ENCODE peak calls at places on chromosomes 13 and 19, in six cellular contexts. Q, X, Z, C, L and G are unnamed samples.

GRCh38 chr19:6572217-6572616 is 18.7 kb downstream of the CD70 start:
- DNase-seq in C (peak; percentile 11), X (no peak), Q (no peak), L (no peak), Z (no peak), G (no peak)

GRCh38 chr19:46674416-46675178 is 13.6 kb upstream of the DACT3 start:
- DNase-seq in L (no peak), X (no peak), Q (no peak), C (no peak), Z (no peak), G (no peak)

GRCh38 chr19:4065430-4066175 is 1.1 kb downstream of the ZBTB7A start:
- DNase-seq in C (peak; percentile 95), X (peak; percentile 94), Z (peak; percentile 98), L (peak; percentile 99), Q (peak; percentile 98), G (peak; percentile 99)

GRCh38 chr19:58477871-58478270 is 1.7 kb downstream of the ZNF446 start:
- DNase-seq in Z (no peak), L (no peak), X (no peak), Q (no peak), C (no peak), G (no peak)

GRCh38 chr19:46373573-46374359 is 26.9 kb downstream of the PPP5C start:
- DNase-seq in L (peak; percentile 48), C (peak; percentile 80), Z (peak; percentile 96), X (peak; percentile 95), Q (peak; percentile 58), G (peak; percentile 66)

GRCh38 chr19:13055213-13056051 is 47.2 kb downstream of the LYL1 start:
- DNase-seq in C (peak; percentile 78), Q (peak; percentile 97), L (no peak), X (no peak), Z (peak; percentile 83), G (peak; percentile 88)

GRCh38 chr13:48069573-48069972 is 25.3 kb downstream of the MED4 start:
- DNase-seq in Z (no peak), L (no peak), X (no peak), C (no peak), Q (no peak), G (no peak)

GRCh38 chr19:11530432-11530831 is 1.5 kb upstream of the ECSIT start:
- DNase-seq in L (peak; percentile 93), Q (peak; percentile 59), C (peak; percentile 78), Z (peak; percentile 87), X (peak; percentile 79), G (no peak)

GRCh38 chr13:27171244-27171829 is at the start of gene USP12:
- DNase-seq in Q (peak; percentile 12), X (no peak), Z (peak; percentile 77), C (peak; percentile 24), L (peak; percentile 57), G (no peak)

GRCh38 chr19:51387924-51388389 is at the start of gene LIM2:
- DNase-seq in Z (no peak), X (no peak), L (peak; percentile 6), Q (no peak), C (no peak), G (no peak)

GRCh38 chr19:28736528-28736927 is 476.4 kb downstream of the UQCRFS1 start:
- DNase-seq in X (no peak), Z (no peak), Q (no peak), L (no peak), C (no peak), G (no peak)

GRCh38 chr13:111344471-111345191 is 24.2 kb downstream of the TEX29 start:
- DNase-seq in C (no peak), L (no peak), Q (peak; percentile 57), Z (peak; percentile 89), X (no peak), G (no peak)

GRCh38 chr19:8209965-8210659 is 942 bp downstream of the CERS4 start:
- DNase-seq in C (peak; percentile 14), Q (no peak), L (peak; percentile 54), Z (no peak), X (no peak), G (no peak)

GRCh38 chr13:45728759-45729158 is 26.6 kb downstream of the CBY2 start:
- DNase-seq in L (no peak), C (no peak), Q (no peak), X (no peak), Z (no peak), G (no peak)

GRCh38 chr19:48454150-48454730 is 1.1 kb upstream of the KCNJ14 start:
- DNase-seq in L (no peak), C (no peak), Z (no peak), X (no peak), Q (no peak), G (no peak)

GRCh38 chr19:40523322-40524047 is 53.2 kb upstream of the SHKBP1 start:
- DNase-seq in C (peak; percentile 36), Z (peak; percentile 83), Q (peak; percentile 49), X (peak; percentile 79), L (peak; percentile 70), G (no peak)

GRCh38 chr19:45823182-45823581 is 8.1 kb upstream of the RSPH6A start:
- DNase-seq in X (no peak), C (no peak), Q (no peak), L (no peak), Z (no peak), G (no peak)

GRCh38 chr19:5680083-5680436 is 256 bp downstream of the MICOS13 start:
- DNase-seq in Z (peak; percentile 78), C (no peak), Q (peak; percentile 24), L (no peak), X (no peak), G (no peak)

DNA sequence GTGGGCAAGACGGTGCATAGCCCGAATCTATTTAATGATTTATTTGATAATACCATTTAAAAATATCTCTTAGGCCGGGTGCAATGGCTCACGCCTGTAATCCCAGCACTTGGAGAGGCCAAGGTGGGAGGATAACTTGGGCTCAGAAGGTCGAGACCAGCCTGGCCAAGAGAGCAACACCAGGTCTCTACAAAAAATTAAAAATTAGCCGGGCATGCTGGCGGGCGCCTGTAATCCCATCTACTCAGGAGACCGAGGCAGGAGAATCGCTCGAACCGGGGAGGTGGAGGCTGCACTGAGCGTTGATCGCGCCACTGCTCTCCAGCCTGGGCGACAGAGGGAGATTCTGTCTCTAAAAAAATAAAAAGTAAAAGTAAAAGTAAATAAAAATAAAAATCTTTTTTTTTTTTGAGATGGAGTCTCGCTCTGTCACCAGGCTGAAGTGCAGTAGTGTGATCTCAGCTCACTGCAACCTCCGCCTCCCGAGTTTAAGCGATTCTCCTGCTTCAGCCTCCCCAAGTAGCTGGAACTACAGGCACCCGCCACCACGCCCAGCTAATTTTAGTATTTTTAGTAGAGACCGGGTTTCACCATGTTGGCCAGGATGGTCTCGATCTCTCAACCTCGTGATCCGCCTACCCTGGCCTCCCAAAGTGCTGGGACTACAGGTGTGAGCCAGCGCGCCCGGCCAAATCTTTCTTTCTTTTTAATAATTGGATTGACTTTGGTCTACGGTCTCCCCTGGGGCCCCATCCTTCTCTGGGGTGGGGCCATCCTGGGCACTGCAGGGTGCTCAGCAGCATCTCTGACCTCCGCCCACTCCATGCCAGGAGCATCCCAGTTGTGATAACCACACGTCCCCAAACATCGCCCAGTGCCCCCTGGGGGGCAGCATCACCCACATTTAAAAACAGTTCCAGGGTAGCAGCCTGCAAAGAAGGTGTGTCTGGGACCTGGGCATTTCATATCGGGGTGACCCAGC is 90.7 kb downstream of the GNG7 start:
- DNase-seq in Q (no peak), Z (no peak), C (no peak), X (no peak), L (no peak), G (no peak)
- TF ChIP-seq CTCF in Q (no peak), Z (no peak), C (no peak), X (peak; percentile 10), L (no peak), G (no peak)

GRCh38 chr19:54298357-54299125 is 14.4 kb downstream of the LILRA5 start:
- DNase-seq in L (no peak), X (no peak), Q (no peak), Z (no peak), C (no peak), G (no peak)

GRCh38 chr19:54294539-54294938 is 13.6 kb upstream of the LILRB2 start:
- DNase-seq in Q (no peak), C (no peak), L (no peak), X (no peak), Z (no peak), G (no peak)

GRCh38 chr19:54299126-54299498 is 13.9 kb downstream of the LILRA5 start:
- DNase-seq in Q (no peak), X (no peak), C (no peak), Z (no peak), L (no peak), G (peak; percentile 51)

GRCh38 chr19:54299515-54299914 is 13.5 kb downstream of the LILRA5 start:
- DNase-seq in C (no peak), Q (no peak), Z (no peak), L (no peak), X (no peak), G (peak; percentile 22)

GRCh38 chr19:54297759-54298305 is 15.1 kb downstream of the LILRA5 start:
- DNase-seq in Q (no peak), X (no peak), L (no peak), C (no peak), Z (no peak), G (peak; percentile 55)
- TF ChIP-seq CTCF in Q (no peak), X (no peak), L (no peak), C (no peak), Z (no peak), G (no peak)

DNA sequence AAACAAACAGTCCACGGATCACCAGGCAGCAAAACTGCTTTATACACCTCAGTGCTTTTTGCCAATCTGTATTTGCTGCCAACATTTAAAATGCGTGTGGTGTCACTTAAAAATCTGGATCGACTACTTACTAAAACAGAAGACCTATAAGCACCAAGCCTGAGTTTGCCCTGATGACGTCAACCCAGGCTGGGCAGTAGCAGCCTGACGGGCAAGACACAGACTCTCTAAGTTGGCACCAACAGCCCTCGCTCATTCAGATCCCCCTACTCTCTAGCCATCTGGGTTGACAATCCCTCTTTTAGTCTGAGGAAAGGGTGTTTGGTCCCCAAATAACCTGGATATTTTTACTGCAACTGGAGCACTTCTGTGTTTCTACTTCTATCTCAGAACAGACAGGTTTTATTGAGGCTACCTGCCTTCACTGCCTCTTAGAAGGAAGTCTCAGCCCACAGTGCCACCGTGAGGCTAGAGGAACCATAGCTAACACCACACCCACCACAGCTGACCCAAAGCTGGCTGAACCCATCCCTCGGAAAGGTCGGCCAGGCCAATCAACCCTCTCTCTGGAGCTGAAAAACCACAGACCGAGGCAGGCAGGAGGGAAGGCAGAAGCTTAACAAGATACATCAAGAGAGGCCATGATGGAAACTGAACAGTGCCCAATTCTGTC is 6.9 kb downstream of the SUGP2 start:
- DNase-seq in X (no peak), L (no peak), C (no peak), Z (no peak), Q (no peak), G (no peak)
- TF ChIP-seq CTCF in X (no peak), L (peak; percentile 22), C (no peak), Z (peak; percentile 21), Q (no peak), G (no peak)

GRCh38 chr13:98581971-98582702 is 5.2 kb upstream of the STK24 start:
- DNase-seq in C (no peak), L (no peak), X (no peak), Z (no peak), Q (peak; percentile 43), G (no peak)
- TF ChIP-seq CTCF in C (no peak), L (no peak), X (no peak), Z (no peak), Q (no peak), G (peak; percentile 33)